ENCODE peak calls at places on chromosomes 16 and 17, in four cellular contexts. One of them, this sample, is unnamed.

GRCh38 chr16:13957197-13958078 is 37.5 kb downstream of the ERCC4 start:
- DNase-seq in epithelial cell of esophagus: peak
- DNase-seq in Panc1: peak
- DNase-seq in astrocyte: peak
- DNase-seq in this sample: peak

GRCh38 chr17:50684612-50685333 is 22.9 kb downstream of the ANKRD40 start:
- DNase-seq in epithelial cell of esophagus: peak
- DNase-seq in Panc1: no peak
- DNase-seq in astrocyte: no peak
- DNase-seq in this sample: no peak

GRCh38 chr17:47072881-47073280 is 93.8 kb upstream of the RPRML start:
- DNase-seq in epithelial cell of esophagus: no peak
- DNase-seq in Panc1: no peak
- DNase-seq in astrocyte: peak
- DNase-seq in this sample: peak

GRCh38 chr17:68700391-68700790 is 99.2 kb upstream of the FAM20A start:
- DNase-seq in epithelial cell of esophagus: no peak
- DNase-seq in Panc1: no peak
- DNase-seq in astrocyte: no peak
- DNase-seq in this sample: no peak

GRCh38 chr17:63987616-63988478 is 10.3 kb upstream of the PRR29 start:
- DNase-seq in epithelial cell of esophagus: no peak
- DNase-seq in Panc1: no peak
- DNase-seq in astrocyte: no peak
- DNase-seq in this sample: no peak

GRCh38 chr17:65515959-65516948 is 45.2 kb downstream of the AXIN2 start:
- DNase-seq in epithelial cell of esophagus: no peak
- DNase-seq in Panc1: no peak
- DNase-seq in astrocyte: peak
- DNase-seq in this sample: peak

GRCh38 chr16:66928702-66929388 is 3.5 kb upstream of the RRAD start:
- DNase-seq in epithelial cell of esophagus: peak
- DNase-seq in Panc1: no peak
- DNase-seq in astrocyte: no peak
- DNase-seq in this sample: peak

GRCh38 chr16:81758376-81758775 is 20.7 kb upstream of the PLCG2 start:
- DNase-seq in epithelial cell of esophagus: peak
- DNase-seq in Panc1: no peak
- DNase-seq in astrocyte: peak
- DNase-seq in this sample: no peak

GRCh38 chr17:75487351-75488070 is 27.8 kb downstream of the CASKIN2 start:
- DNase-seq in epithelial cell of esophagus: no peak
- DNase-seq in Panc1: no peak
- DNase-seq in astrocyte: no peak
- DNase-seq in this sample: no peak

GRCh38 chr17:79861371-79862216 is 22.4 kb upstream of the CBX4 start:
- DNase-seq in epithelial cell of esophagus: no peak
- DNase-seq in Panc1: no peak
- DNase-seq in astrocyte: no peak
- DNase-seq in this sample: no peak

DNA sequence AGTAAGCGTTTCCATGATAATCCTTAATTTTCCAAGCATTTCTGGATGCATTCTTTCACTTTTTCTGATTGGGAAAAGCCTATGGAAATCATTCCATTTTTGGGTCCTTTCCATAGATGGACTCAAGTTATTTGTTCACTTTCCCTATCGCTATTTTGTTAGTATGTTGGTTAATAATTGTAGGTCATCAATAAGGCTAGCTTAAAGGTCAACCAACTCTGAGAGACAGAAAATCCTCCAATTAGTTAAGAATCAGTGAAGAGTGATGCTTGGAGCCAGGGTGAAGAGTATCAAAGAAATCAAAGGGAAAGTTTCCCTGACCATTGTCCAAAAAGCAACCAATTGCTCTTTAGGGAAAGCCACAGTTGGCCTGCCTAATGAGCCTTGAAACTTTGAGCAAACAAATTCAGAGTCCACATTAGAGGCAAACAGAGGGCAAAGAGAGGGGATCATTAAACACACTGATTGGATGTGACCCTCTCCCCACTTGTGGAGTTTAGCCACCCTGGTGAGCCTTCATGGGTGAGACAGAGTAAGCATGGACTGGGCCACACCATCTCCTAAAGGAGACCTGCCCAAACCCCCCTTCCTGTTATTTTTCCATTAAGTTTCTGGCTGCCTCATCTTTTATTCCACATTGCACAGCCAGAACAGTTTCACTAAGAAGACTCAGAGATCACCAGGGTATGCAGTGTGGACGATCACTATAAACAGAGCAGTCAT is 133.4 kb upstream of the DYNLRB2 start:
- DNase-seq in epithelial cell of esophagus: no peak
- DNase-seq in Panc1: no peak
- DNase-seq in astrocyte: no peak
- DNase-seq in this sample: no peak
- TF ChIP-seq CTCF in epithelial cell of esophagus: no peak
- TF ChIP-seq CTCF in Panc1: no peak
- TF ChIP-seq CTCF in astrocyte: no peak
- TF ChIP-seq CTCF in this sample: no peak

DNA sequence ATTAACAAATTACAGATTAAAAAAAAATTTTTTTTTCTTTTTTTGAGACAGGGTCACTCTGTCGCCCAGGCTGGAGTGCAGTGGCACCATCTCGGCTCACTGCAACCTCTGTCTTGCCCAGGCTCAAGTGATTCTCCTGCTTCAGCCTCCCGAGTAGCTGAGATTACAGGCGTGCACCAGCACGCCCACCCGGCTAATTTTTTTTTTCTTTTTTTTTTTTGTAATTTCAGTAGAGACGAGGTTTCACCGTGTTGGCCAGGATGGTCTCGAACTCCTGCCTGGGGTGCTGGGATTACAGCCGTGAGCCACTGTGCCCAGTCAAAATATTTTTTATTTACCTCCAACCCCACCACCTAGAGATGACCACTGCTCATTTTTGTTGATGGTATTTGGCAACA is 25.5 kb downstream of the ACTG1 start:
- DNase-seq in epithelial cell of esophagus: no peak
- DNase-seq in Panc1: no peak
- DNase-seq in astrocyte: no peak
- DNase-seq in this sample: no peak
- H3K4me3 ChIP-seq in epithelial cell of esophagus: no peak
- H3K4me3 ChIP-seq in Panc1: peak
- H3K4me3 ChIP-seq in astrocyte: no peak
- H3K4me3 ChIP-seq in this sample: no peak

DNA sequence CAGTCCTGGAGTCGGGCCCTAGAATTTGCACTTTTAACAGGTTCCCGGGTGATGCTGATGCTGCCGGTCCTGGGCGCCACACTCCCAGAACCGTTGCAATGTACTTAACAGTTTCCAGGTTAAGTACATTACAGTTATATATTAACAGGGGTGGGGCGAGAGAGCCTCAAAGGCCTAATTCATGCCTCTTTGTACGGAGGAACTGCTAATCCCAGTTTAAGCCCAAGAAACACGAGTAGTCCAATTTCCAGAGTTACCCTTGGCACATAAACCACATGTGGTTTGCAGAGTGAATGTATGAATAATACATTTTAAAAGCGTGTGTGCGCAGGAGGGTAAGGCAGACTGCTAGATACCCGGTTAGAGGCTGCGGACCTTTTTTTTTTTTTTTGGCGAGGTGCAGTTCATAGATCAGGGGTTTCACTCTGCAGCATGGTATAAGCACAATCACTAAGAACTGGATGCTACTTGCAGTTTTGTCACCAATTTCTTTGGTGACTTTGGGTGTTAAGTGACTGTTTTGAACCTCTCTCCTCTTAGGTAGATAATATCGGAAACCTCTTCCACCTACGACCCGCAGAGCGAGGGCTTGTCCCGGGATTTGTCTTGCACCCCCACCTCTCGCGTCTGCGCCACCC is 714 bp downstream of the COX11 start:
- DNase-seq in epithelial cell of esophagus: peak
- DNase-seq in Panc1: peak
- DNase-seq in astrocyte: peak
- DNase-seq in this sample: peak
- TF ChIP-seq CTCF in epithelial cell of esophagus: no peak
- TF ChIP-seq CTCF in Panc1: no peak
- TF ChIP-seq CTCF in astrocyte: no peak
- TF ChIP-seq CTCF in this sample: no peak

GRCh38 chr16:1677942-1678499 is at the start of gene JPT2:
- DNase-seq in epithelial cell of esophagus: peak
- DNase-seq in Panc1: peak
- DNase-seq in astrocyte: peak
- DNase-seq in this sample: peak

GRCh38 chr16:1678500-1679098 is 520 bp downstream of the JPT2 start:
- DNase-seq in epithelial cell of esophagus: peak
- DNase-seq in Panc1: no peak
- DNase-seq in astrocyte: peak
- DNase-seq in this sample: peak

GRCh38 chr16:1674751-1675664 is 3.1 kb upstream of the JPT2 start:
- DNase-seq in epithelial cell of esophagus: peak
- DNase-seq in Panc1: no peak
- DNase-seq in astrocyte: peak
- DNase-seq in this sample: peak

GRCh38 chr16:1676661-1677060 is 1.4 kb upstream of the JPT2 start:
- DNase-seq in epithelial cell of esophagus: no peak
- DNase-seq in Panc1: no peak
- DNase-seq in astrocyte: no peak
- DNase-seq in this sample: no peak

DNA sequence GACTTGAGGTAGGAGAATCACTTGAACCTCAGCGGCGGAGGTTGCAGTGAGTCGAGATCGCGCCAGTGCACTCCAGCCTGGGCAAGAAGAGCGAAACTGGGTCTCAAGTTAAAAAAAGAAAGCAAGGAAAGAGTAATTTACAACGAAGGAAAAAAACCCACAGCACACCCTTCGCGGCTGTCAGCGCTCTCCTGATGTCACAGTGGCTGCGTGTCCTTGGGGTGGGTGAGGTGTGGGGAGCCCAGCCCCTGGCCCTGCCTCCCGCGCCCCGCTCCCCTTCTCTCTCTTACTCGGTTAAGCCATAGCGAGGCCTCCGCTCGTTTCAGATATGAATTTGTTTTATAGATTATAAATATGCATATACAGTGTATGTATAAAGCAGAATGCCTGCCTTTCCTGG is 740 bp upstream of the JPT2 start:
- DNase-seq in epithelial cell of esophagus: no peak
- DNase-seq in Panc1: no peak
- DNase-seq in astrocyte: no peak
- DNase-seq in this sample: no peak
- H3K4me3 ChIP-seq in epithelial cell of esophagus: no peak
- H3K4me3 ChIP-seq in Panc1: peak
- H3K4me3 ChIP-seq in astrocyte: peak
- H3K4me3 ChIP-seq in this sample: no peak